ENCODE peak calls at places on chromosomes 11 and 22, in seven cellular contexts. M is SK-N-SH, L is GM13977, E is HCT116, B is cardiac muscle cell, D is psoas muscle, K is gastrocnemius medialis. C is an unnamed sample.
A peak's percentile ranks its signal among the peaks of the same experiment; 100 is the strongest.

GRCh38 chr11:86440305-86440716 is 65.6 kb downstream of the CCDC81 start:
- DNase-seq in M (no peak), E (no peak), B (no peak), K (peak; percentile 62), D (peak; percentile 62), L (no peak), C (peak; percentile 44)

GRCh38 chr11:3119141-3119821 is 45.8 kb downstream of the OSBPL5 start:
- DNase-seq in B (no peak), K (peak; percentile 9), L (no peak), M (no peak), D (no peak), E (no peak), C (no peak)

GRCh38 chr22:49603016-49603415 is 224.7 kb downstream of the BRD1 start:
- DNase-seq in D (no peak), K (no peak), M (no peak), E (no peak), L (no peak), B (no peak), C (no peak)

GRCh38 chr22:46796566-46797195 is 34.2 kb downstream of the TBC1D22A start:
- DNase-seq in B (no peak), D (no peak), L (no peak), K (no peak), E (no peak), M (no peak), C (no peak)

GRCh38 chr22:49571326-49571725 is 256.3 kb downstream of the BRD1 start:
- DNase-seq in K (no peak), L (no peak), E (no peak), D (no peak), M (no peak), B (no peak), C (no peak)

GRCh38 chr11:6297831-6298230 is 22.5 kb downstream of the CAVIN3 start:
- DNase-seq in D (no peak), E (no peak), L (no peak), M (no peak), B (no peak), K (no peak), C (no peak)

GRCh38 chr22:19912236-19912999 is 29.2 kb upstream of the COMT start:
- DNase-seq in B (no peak), K (no peak), L (no peak), D (no peak), M (no peak), E (no peak), C (no peak)

GRCh38 chr11:34317038-34317360 is 40.8 kb downstream of the ABTB2 start:
- DNase-seq in L (no peak), M (no peak), E (no peak), D (no peak), B (no peak), K (no peak), C (no peak)

GRCh38 chr11:114562166-114562916 is 2.7 kb upstream of the NXPE1 start:
- DNase-seq in D (no peak), M (no peak), L (no peak), B (no peak), K (no peak), E (no peak), C (no peak)

GRCh38 chr11:37450613-37451012 is 852.6 kb upstream of the RAG2 start:
- DNase-seq in D (no peak), M (no peak), B (no peak), E (no peak), K (no peak), L (no peak), C (no peak)

GRCh38 chr11:124897681-124898680 is at the start of gene ROBO4:
- DNase-seq in M (peak; percentile 15), L (no peak), B (no peak), D (peak; percentile 53), K (peak; percentile 43), E (peak; percentile 22), C (peak; percentile 74)

GRCh38 chr11:46315783-46316563 is 31.3 kb upstream of the DGKZ start:
- DNase-seq in E (no peak), K (no peak), B (no peak), L (no peak), M (no peak), D (no peak), C (no peak)

GRCh38 chr11:6626971-6627761 is 7.9 kb upstream of the TPP1 start:
- DNase-seq in E (no peak), B (no peak), L (no peak), M (no peak), D (no peak), K (no peak), C (no peak)

GRCh38 chr11:106446961-106447360 is 369.5 kb downstream of the AASDHPPT start:
- DNase-seq in M (no peak), E (no peak), L (no peak), D (no peak), B (no peak), K (no peak), C (no peak)

GRCh38 chr22:46484861-46485595 is 52.4 kb downstream of the CELSR1 start:
- DNase-seq in L (no peak), B (no peak), K (no peak), E (no peak), D (no peak), M (no peak), C (peak; percentile 38)

GRCh38 chr11:66614073-66614472 is 2.4 kb upstream of the RBM14 start:
- DNase-seq in L (no peak), M (no peak), K (no peak), D (no peak), B (no peak), E (no peak), C (no peak)

GRCh38 chr11:76702378-76703128 is 32.0 kb upstream of the LRRC32 start:
- DNase-seq in L (no peak), K (no peak), E (no peak), B (no peak), D (no peak), M (no peak), C (no peak)

GRCh38 chr11:69211540-69212120 is 55.9 kb downstream of the SMIM38 start:
- DNase-seq in D (no peak), K (no peak), M (no peak), B (no peak), E (no peak), L (peak; percentile 42), C (no peak)

GRCh38 chr22:22110548-22111266 is 128.1 kb upstream of the TOP3B start:
- DNase-seq in B (peak; percentile 63), K (no peak), M (peak; percentile 76), E (peak; percentile 46), D (no peak), L (peak; percentile 89), C (peak; percentile 8)

GRCh38 chr11:66981976-66982578 is 7.0 kb downstream of the C11orf86 start:
- DNase-seq in M (peak; percentile 78), K (peak; percentile 70), L (no peak), D (peak; percentile 86), B (no peak), E (peak; percentile 74), C (peak; percentile 61)

GRCh38 chr11:68430384-68430783 is 30.2 kb upstream of the PPP6R3 start:
- DNase-seq in D (no peak), B (no peak), M (no peak), L (no peak), K (no peak), E (no peak), C (no peak)

GRCh38 chr11:46918087-46918751 is at the start of gene LRP4:
- DNase-seq in B (peak; percentile 81), D (peak; percentile 70), E (no peak), L (peak; percentile 88), K (no peak), M (peak; percentile 95), C (no peak)

GRCh38 chr11:61701298-61701993 is 21.3 kb downstream of the DAGLA start:
- DNase-seq in K (peak; percentile 40), E (peak; percentile 22), D (no peak), B (peak; percentile 57), L (no peak), M (peak; percentile 64), C (no peak)

DNA sequence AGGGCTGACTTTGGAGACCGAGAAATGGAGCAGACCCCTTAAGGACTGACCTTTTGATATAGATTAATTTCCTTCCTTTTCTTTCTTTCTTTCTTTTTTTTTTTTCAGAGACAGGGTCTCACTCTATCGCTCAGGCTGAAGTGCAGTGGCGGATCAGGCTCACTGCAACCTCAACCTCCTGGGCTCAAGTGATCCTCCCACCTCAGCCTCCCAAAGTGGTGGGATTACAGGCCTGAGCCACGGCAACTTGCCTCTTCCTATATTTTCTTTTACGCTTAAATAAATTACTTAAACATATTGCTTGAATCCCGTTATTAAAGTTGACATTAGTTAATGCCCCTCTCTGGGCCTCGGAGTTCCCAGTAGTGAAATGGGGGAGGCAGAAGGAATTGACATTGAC is 350 bp upstream of the KCTD14 start:
- DNase-seq in B (no peak), L (no peak), E (no peak), D (no peak), K (no peak), M (no peak), C (no peak)
- TF ChIP-seq CTCF in B (no peak), L (no peak), E (peak; percentile 10), D (no peak), K (no peak), M (no peak), C (no peak)

DNA sequence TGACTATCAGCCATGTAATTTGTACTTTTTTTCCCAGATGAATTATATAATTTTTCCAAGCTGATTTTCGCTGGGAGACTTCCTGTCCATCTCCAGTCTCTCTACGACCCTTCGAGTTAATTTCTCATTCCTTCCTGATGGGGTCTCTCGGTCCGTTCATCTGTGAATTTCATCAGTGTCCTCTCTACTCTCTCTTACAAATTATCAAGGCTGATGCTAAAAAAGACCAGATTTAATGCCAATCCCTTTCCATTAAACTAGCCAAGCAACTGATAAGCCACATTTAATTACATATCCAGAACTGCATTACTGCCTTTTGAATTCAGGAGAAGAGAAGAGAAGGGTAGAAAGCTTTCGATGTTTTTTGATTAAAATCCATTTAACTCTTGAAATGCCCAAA is 25.8 kb downstream of the VSIG10L2 start:
- DNase-seq in L (no peak), M (peak; percentile 60), E (no peak), D (no peak), K (no peak), B (no peak), C (no peak)
- TF ChIP-seq CTCF in L (no peak), M (no peak), E (no peak), D (no peak), K (no peak), B (no peak), C (no peak)

DNA sequence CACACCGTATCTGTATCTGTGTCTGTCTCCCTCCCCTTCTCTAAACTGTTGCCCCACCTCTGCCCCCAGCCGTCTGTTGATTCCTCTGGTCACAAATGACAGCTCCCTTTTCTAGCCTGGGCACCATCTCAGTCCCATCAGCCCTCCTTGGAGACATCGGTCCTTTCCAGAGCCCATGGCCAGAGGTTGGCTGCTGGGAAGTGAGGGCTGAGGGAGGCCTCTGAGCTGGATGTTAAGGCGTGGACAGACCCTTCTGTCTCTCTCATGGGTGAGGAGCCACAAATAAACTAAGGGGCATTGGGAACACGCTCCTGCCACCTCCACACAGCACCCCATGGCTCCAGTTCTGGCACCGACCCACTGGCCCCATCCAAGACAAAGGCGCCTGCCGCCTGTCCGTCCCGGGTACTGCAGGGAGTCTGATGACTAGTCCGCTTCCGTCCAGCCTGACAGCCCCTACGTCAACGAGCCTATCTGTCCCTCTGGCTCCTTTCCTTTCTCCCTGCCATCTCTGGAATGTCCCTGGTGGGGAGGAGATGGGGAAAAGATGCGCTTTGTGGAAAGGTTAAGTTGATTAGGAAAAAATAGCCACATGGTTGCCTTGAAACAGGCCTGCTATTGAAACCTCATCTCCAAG is 10.5 kb downstream of the PDGFB start:
- DNase-seq in D (peak; percentile 80), B (no peak), K (peak; percentile 91), L (no peak), E (no peak), M (no peak), C (no peak)
- TF ChIP-seq CTCF in D (peak; percentile 19), B (no peak), K (peak; percentile 51), L (no peak), E (no peak), M (no peak), C (no peak)

GRCh38 chr11:43557553-43558031 is 122.9 kb upstream of the HSD17B12 start:
- DNase-seq in L (no peak), K (no peak), M (no peak), B (peak; percentile 68), D (no peak), E (no peak), C (no peak)
- TF ChIP-seq CTCF in L (peak; percentile 15), K (no peak), M (no peak), B (peak; percentile 19), D (peak; percentile 19), E (no peak), C (peak; percentile 6)

C was measured in AG09319.